ENCODE peak calls at places on chromosomes 2 and 18, in six cellular contexts. T, S, O, H, L and V are unnamed samples.

GRCh38 chr2:15435474-15435873 is 125.7 kb downstream of the NBAS start:
- DNase-seq in T (no peak), S (no peak), O (no peak), H (no peak), L (no peak), V (no peak)

GRCh38 chr2:56912490-56912889 is 728.7 kb downstream of the CCDC85A start:
- DNase-seq in T (no peak), S (no peak), O (no peak), H (no peak), L (no peak), V (no peak)

GRCh38 chr18:39751161-39751560 is 2185.6 kb upstream of the CELF4 start:
- DNase-seq in T (no peak), S (no peak), O (no peak), H (no peak), L (no peak), V (no peak)

GRCh38 chr2:44136186-44136585 is 32.5 kb upstream of the PPM1B start:
- DNase-seq in T (peak), S (no peak), O (no peak), H (no peak), L (no peak), V (no peak)

GRCh38 chr18:45107425-45107824 is 426.7 kb downstream of the SETBP1 start:
- DNase-seq in T (no peak), S (no peak), O (no peak), H (no peak), L (no peak), V (no peak)

GRCh38 chr2:238996331-238997136 is 148.6 kb downstream of the TWIST2 start:
- DNase-seq in T (no peak), S (no peak), O (no peak), H (no peak), L (peak), V (no peak)

GRCh38 chr2:20143263-20143662 is 81.7 kb downstream of the SDC1 start:
- DNase-seq in T (peak), S (no peak), O (no peak), H (no peak), L (no peak), V (no peak)

GRCh38 chr2:20091305-20091991 is 40.0 kb upstream of the LAPTM4A start:
- DNase-seq in T (peak), S (peak), O (peak), H (no peak), L (peak), V (no peak)

GRCh38 chr2:174524525-174524924 is 37.7 kb upstream of the GPR155 start:
- DNase-seq in T (no peak), S (no peak), O (no peak), H (no peak), L (no peak), V (no peak)

GRCh38 chr2:74743039-74743438 is 89.0 kb downstream of the SEMA4F start:
- DNase-seq in T (no peak), S (no peak), O (no peak), H (no peak), L (no peak), V (peak)

GRCh38 chr2:177772529-177772928 is 300.0 kb downstream of the PDE11A start:
- DNase-seq in T (peak), S (no peak), O (peak), H (no peak), L (no peak), V (no peak)

GRCh38 chr18:10234912-10235439 is 219.5 kb upstream of the APCDD1 start:
- DNase-seq in T (no peak), S (no peak), O (no peak), H (no peak), L (no peak), V (peak)

GRCh38 chr2:174246944-174247381 is 1.4 kb downstream of the OLA1 start:
- DNase-seq in T (no peak), S (no peak), O (no peak), H (no peak), L (no peak), V (no peak)

GRCh38 chr2:9703085-9703641 is 72.4 kb upstream of the YWHAQ start:
- DNase-seq in T (peak), S (no peak), O (no peak), H (no peak), L (no peak), V (no peak)

GRCh38 chr2:46184794-46185583 is 112.2 kb upstream of the EPAS1 start:
- DNase-seq in T (peak), S (no peak), O (no peak), H (no peak), L (no peak), V (no peak)

GRCh38 chr2:65604246-65604645 is 171.8 kb upstream of the SPRED2 start:
- DNase-seq in T (peak), S (no peak), O (no peak), H (no peak), L (no peak), V (peak)

GRCh38 chr18:76619342-76620315 is 124.6 kb upstream of the ZNF516 start:
- DNase-seq in T (no peak), S (peak), O (no peak), H (no peak), L (peak), V (no peak)

GRCh38 chr18:48707636-48708296 is 168.9 kb downstream of the CTIF start:
- DNase-seq in T (no peak), S (no peak), O (no peak), H (no peak), L (no peak), V (no peak)

GRCh38 chr2:40488101-40488598 is 36.3 kb upstream of the SLC8A1 start:
- DNase-seq in T (peak), S (no peak), O (peak), H (no peak), L (no peak), V (no peak)

GRCh38 chr2:179211355-179211754 is 53.3 kb downstream of the SESTD1 start:
- DNase-seq in T (no peak), S (no peak), O (no peak), H (no peak), L (no peak), V (no peak)

DNA sequence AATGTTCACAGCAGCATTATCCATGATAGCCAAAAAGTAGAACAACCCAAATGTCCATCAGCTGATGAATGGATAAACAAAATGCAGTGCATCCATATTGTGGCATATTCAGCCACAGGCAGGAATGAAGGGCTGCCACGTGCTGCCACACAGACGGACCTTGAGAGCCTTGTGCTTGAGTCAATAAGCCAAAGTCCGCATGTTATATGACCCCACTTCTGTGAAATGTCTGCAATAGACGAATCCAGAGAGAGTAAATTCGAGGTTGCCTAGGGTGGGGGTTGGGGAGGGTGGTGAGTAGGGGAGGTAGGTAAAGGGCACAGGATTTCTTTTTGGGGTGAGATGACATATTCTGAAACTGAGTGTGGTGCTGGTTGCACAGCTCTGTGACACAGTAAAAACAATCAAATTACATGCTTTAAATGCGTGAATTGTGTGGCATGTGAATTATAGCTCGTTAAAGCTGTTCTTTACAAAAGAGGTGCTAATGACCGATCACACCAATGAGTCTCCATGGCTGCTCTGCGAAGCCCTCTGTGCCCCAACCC is 38.9 kb upstream of the LDLRAD4 start:
- DNase-seq in T (no peak), S (no peak), O (no peak), H (no peak), L (no peak), V (peak)
- TF ChIP-seq POLR2A in T (no peak), S (no peak), O (no peak), H (no peak), L (no peak), V (no peak)

DNA sequence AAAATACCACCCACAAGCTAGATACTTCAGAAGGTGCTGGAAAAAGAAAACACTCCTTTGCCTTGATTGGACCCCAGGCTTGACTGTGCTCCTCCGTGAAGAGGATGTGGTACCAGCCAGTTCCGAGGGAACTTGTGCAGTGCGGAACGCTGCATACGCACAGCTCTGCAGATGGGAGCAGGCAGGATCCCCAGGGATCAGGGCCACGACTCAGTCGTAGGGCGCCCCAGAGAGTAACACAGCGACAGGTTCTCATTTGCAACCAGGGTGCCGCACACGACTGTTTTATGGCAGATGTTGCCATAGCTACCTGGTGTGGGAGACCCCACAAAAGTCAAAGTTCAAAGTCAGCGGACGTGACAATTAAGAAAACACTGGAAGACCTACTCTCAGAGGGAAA is 821 bp downstream of the MALL start:
- DNase-seq in T (peak), S (no peak), O (peak), H (no peak), L (no peak), V (peak)
- TF ChIP-seq POLR2A in T (no peak), S (no peak), O (no peak), H (no peak), L (no peak), V (no peak)

GRCh38 chr2:120660056-120660694 is 75.5 kb upstream of the GLI2 start:
- DNase-seq in T (no peak), S (no peak), O (no peak), H (no peak), L (no peak), V (no peak)
- TF ChIP-seq POLR2A in T (no peak), S (no peak), O (no peak), H (no peak), L (no peak), V (no peak)

GRCh38 chr2:82498777-82499443 is 1960.2 kb downstream of the SUCLG1 start:
- DNase-seq in T (no peak), S (no peak), O (no peak), H (no peak), L (no peak), V (no peak)

DNA sequence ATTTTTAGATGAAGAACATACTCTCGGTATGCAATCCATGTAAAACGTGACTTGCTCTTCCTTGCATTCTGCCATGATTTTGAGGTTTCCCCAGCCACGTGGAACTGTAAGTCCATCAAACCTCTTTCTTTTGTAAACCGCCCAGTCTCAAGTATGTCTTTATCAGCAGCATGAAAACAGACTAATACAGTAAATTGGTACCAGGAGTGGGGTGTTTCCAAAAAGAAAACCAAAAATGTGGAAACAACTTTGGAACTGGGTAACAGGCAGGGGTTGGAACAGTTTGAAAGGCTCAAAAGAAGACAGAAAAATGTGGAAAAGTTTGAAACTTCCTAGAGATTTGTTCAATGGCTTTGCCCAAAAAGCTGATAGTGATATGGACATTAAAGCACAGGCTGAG is 1957.9 kb downstream of the SUCLG1 start:
- DNase-seq in T (no peak), S (no peak), O (no peak), H (no peak), L (no peak), V (no peak)
- TF ChIP-seq POLR2A in T (no peak), S (no peak), O (no peak), H (no peak), L (no peak), V (no peak)

DNA sequence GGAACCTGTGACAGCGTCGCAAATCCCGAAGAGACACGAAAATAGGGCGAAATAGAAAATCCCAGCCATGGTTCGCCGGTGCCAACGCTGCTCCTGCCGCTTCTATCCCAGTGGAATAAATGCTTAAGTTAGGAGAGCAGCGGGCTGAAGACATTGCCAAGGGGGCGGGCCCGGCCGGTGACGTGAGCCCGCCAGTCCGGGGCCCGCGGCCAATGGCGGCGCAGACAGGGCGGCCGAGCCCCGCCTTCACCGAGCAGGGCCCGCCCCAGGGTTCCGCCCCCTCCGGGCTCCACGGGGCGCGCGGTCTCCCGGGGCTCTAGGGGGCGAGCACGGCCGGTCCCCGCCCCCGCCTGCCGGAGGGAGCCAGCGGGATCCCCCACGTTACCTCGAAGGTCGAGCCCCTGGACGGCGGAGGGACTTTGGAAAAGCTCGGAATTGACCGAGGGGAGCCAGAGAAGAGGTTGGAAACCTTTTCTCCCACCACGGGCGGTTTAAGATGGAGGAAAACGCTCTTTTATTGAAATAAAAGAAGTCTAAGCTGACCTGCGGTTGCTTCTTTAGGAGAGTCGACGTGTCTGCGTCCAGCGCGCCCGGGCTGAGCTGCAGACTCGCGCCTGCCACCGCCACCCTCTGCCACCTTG is at the start of gene EPHA4:
- DNase-seq in T (peak), S (peak), O (peak), H (peak), L (peak), V (no peak)
- TF ChIP-seq POLR2A in T (peak), S (peak), O (peak), H (no peak), L (peak), V (no peak)

GRCh38 chr2:140892911-140893637 is 1237.7 kb downstream of the LRP1B start:
- DNase-seq in T (no peak), S (no peak), O (no peak), H (no peak), L (no peak), V (no peak)
- TF ChIP-seq POLR2A in T (no peak), S (no peak), O (no peak), H (no peak), L (no peak), V (no peak)

DNA sequence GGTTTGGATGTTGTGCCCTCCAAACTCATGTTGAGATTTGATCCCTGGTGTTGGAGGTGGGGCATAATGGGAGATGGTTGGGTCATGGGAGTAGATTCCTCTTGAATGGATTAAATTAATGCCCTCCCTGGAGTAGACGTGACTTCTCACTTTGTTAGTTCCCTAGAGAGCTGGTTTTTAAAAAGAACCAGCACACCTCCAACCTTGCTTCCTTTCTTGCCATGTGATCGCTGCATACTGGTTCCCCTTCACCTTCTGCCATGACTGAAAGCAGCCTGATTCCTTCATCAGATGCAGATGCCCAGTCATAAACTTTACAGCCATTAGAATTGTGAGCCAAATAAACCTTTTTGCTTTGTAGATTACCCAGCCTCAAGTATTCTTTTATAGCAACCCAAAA is 21.7 kb downstream of the MTA3 start:
- DNase-seq in T (no peak), S (no peak), O (no peak), H (no peak), L (no peak), V (no peak)
- TF ChIP-seq POLR2A in T (no peak), S (no peak), O (no peak), H (no peak), L (no peak), V (no peak)

GRCh38 chr2:181466661-181467576 is 9.7 kb downstream of the ITGA4 start:
- DNase-seq in T (peak), S (peak), O (peak), H (no peak), L (peak), V (no peak)

GRCh38 chr2:181462032-181462431 is 4.8 kb downstream of the ITGA4 start:
- DNase-seq in T (no peak), S (no peak), O (no peak), H (no peak), L (no peak), V (no peak)

GRCh38 chr2:181465686-181466375 is 8.6 kb downstream of the ITGA4 start:
- DNase-seq in T (no peak), S (no peak), O (no peak), H (no peak), L (no peak), V (no peak)

GRCh38 chr2:181461056-181461630 is 4.0 kb downstream of the ITGA4 start:
- DNase-seq in T (no peak), S (no peak), O (no peak), H (no peak), L (no peak), V (no peak)

DNA sequence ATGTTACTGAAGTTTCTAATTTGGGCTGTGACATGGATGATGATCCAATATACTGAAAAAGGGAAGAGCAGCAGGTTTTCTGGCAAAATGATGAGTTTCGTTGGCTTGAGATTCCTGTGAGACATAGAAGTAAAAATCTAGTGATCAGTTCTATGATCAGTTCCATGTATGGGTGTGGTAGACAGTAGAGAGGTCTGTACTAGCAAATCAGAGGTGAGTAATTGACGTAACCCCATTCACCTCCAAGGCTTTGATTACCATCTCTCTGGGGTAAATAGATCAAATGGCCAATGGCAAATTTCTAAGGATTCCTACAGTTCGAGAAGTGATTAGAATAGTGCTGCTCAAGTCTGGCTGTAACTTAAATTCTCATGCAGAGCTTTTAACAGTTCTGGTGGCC is 6.4 kb downstream of the ITGA4 start:
- DNase-seq in T (no peak), S (no peak), O (no peak), H (no peak), L (no peak), V (no peak)
- TF ChIP-seq POLR2A in T (no peak), S (no peak), O (no peak), H (no peak), L (no peak), V (no peak)

GRCh38 chr2:10778724-10779115 is 33.9 kb downstream of the PDIA6 start:
- DNase-seq in T (no peak), S (no peak), O (no peak), H (no peak), L (peak), V (no peak)

GRCh38 chr2:10781746-10782145 is 30.8 kb downstream of the PDIA6 start:
- DNase-seq in T (no peak), S (no peak), O (no peak), H (no peak), L (no peak), V (no peak)

GRCh38 chr2:10777842-10778723 is 34.5 kb downstream of the PDIA6 start:
- DNase-seq in T (no peak), S (no peak), O (no peak), H (no peak), L (peak), V (peak)

GRCh38 chr2:10779776-10780490 is 32.7 kb downstream of the PDIA6 start:
- DNase-seq in T (no peak), S (no peak), O (no peak), H (no peak), L (peak), V (no peak)

DNA sequence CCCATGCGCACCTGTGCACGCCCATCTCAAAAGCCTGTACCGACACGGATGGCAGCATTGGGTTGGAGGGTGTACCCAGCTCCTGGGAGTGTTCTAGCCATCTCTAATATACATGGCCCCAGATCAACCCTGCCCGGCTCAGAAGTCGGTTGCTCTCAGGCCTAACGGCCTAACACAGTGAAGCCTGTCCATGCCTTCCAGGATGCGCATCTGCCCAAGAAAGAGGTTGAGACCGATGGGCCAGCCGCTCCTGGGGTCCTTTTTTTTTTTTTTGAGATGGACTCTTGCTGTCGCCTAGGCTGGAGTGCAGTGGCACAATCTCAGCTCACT is 32.1 kb downstream of the PDIA6 start:
- DNase-seq in T (no peak), S (no peak), O (no peak), H (no peak), L (no peak), V (no peak)
- TF ChIP-seq POLR2A in T (no peak), S (no peak), O (no peak), H (no peak), L (no peak), V (no peak)